ENCODE peak calls at places on chromosomes 5 and 9, in nine cellular contexts. U, H, R, I, E, L, P, T and J are unnamed samples.

GRCh38 chr5:93193756-93194155 is 387.3 kb downstream of the NR2F1-AS1 start:
- DNase-seq in I (no peak), R (peak), U (no peak), H (no peak), L (no peak), E (peak), T (no peak), P (no peak), J (no peak)

GRCh38 chr5:111930905-111931461 is 174.0 kb upstream of the NREP start:
- DNase-seq in E (peak), P (no peak), H (no peak), U (no peak), R (peak), I (no peak), L (no peak), T (no peak), J (no peak)

GRCh38 chr9:91186311-91187101 is 175.2 kb downstream of the AUH start:
- DNase-seq in P (no peak), U (no peak), R (peak), I (no peak), L (no peak), T (no peak), E (peak), H (no peak), J (no peak)

GRCh38 chr5:155408465-155408864 is 394.9 kb downstream of the KIF4B start:
- DNase-seq in I (no peak), R (no peak), P (no peak), T (no peak), E (no peak), L (no peak), H (no peak), U (no peak), J (no peak)

GRCh38 chr9:20022410-20022809 is 233.6 kb upstream of the SLC24A2 start:
- DNase-seq in E (no peak), L (no peak), P (no peak), I (no peak), U (no peak), H (no peak), T (no peak), R (peak), J (no peak)

GRCh38 chr9:20873240-20873860 is 158.1 kb downstream of the HACD4 start:
- DNase-seq in L (no peak), P (no peak), I (no peak), H (no peak), T (no peak), E (no peak), U (no peak), R (peak), J (no peak)

GRCh38 chr5:115961413-115962238 is 649 bp upstream of the LVRN start:
- DNase-seq in I (no peak), R (no peak), P (no peak), T (no peak), H (no peak), L (no peak), E (no peak), U (no peak), J (no peak)

GRCh38 chr9:93304574-93305496 is 120.9 kb downstream of the WNK2 start:
- DNase-seq in I (peak), L (peak), U (peak), H (no peak), R (peak), E (peak), T (no peak), P (no peak), J (peak)

GRCh38 chr9:136626740-136627642 is 35.7 kb upstream of the EGFL7 start:
- DNase-seq in I (peak), R (no peak), P (no peak), U (no peak), L (no peak), E (peak), T (no peak), H (no peak), J (no peak)

GRCh38 chr9:108703414-108703813 is 152.4 kb downstream of the ACTL7B start:
- DNase-seq in R (no peak), P (no peak), U (no peak), T (no peak), E (no peak), H (no peak), L (no peak), I (no peak), J (no peak)

GRCh38 chr5:1125030-1125357 is 13.1 kb upstream of the SLC12A7 start:
- DNase-seq in E (no peak), U (no peak), L (no peak), R (no peak), H (no peak), P (no peak), I (no peak), T (no peak), J (no peak)

GRCh38 chr5:133242221-133242835 is 190.5 kb downstream of the HSPA4 start:
- DNase-seq in L (peak), P (no peak), U (no peak), I (no peak), R (no peak), H (no peak), E (no peak), T (no peak), J (no peak)

GRCh38 chr5:151595411-151595826 is 4.3 kb upstream of the FAT2 start:
- DNase-seq in P (no peak), T (no peak), L (no peak), I (no peak), U (peak), E (no peak), R (no peak), H (no peak), J (no peak)

GRCh38 chr5:10352404-10353240 is 873 bp upstream of the MARCHF6 start:
- DNase-seq in T (no peak), U (no peak), E (no peak), P (no peak), L (no peak), R (peak), H (no peak), I (no peak), J (no peak)

GRCh38 chr9:18910435-18910834 is 122.6 kb downstream of the SAXO1 start:
- DNase-seq in L (no peak), R (peak), P (no peak), E (no peak), U (no peak), T (no peak), H (no peak), I (no peak), J (no peak)

GRCh38 chr5:116273458-116274242 is 188.8 kb downstream of the COMMD10 start:
- DNase-seq in R (peak), H (no peak), I (no peak), T (no peak), E (no peak), P (no peak), U (no peak), L (no peak), J (no peak)

DNA sequence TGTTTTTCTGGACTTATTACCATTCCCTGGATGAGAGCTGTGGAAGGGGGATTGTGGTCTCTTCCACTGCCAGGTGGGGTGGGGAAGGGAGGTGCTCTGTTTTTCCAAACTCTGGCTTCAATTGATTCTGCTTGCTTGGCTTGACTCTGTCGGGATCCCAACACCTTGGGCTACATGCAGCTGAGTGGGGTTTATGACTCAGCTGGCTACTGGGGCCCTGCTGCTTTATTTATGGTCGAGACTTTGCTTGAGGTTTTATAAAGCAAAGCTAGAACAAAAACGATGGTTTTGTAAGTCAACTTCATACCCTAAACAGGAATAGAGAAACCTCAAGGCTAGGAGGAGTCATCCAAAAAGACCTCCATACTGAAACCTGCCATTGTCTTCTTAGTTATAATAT is 76.3 kb downstream of the AOPEP start:
- DNase-seq in P (no peak), E (peak), H (no peak), R (peak), I (no peak), T (no peak), L (no peak), U (no peak), J (no peak)
- H3K27ac ChIP-seq in P (no peak), E (peak), H (no peak), R (peak), I (no peak), T (peak), L (peak), U (no peak), J (peak)

GRCh38 chr5:14144586-14145355 is 1.6 kb downstream of the TRIO start:
- DNase-seq in H (peak), P (no peak), U (peak), R (no peak), I (peak), T (peak), E (peak), L (peak), J (peak)

GRCh38 chr5:14147210-14147609 is 4.1 kb downstream of the TRIO start:
- DNase-seq in U (no peak), I (no peak), L (no peak), P (no peak), R (no peak), E (no peak), H (no peak), T (no peak), J (no peak)

GRCh38 chr5:14145356-14146334 is 2.5 kb downstream of the TRIO start:
- DNase-seq in L (no peak), H (no peak), T (no peak), U (peak), E (peak), R (peak), I (no peak), P (peak), J (no peak)

GRCh38 chr5:14148483-14148882 is 5.3 kb downstream of the TRIO start:
- DNase-seq in H (no peak), L (no peak), I (no peak), T (no peak), P (no peak), E (no peak), U (no peak), R (no peak), J (no peak)

DNA sequence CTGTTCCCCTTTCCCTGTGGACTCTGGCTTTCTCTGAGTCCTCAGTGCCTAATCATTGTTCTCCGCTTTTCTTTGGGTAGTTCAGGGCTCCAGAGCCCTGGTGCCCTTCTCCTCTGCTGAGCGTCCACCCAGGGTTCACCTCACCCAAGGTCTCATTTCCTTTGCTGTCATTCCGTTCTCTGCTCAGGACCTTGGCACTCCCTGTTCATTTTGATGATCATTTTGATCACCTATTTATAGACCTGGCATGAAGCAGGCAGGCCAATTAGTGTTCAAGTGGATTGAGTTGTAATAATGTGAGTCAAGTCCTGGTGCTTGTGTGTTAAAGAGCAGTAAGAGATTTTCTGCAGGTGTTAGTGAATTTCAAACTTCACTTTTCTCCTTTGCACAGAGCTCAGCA is 3.6 kb downstream of the TRIO start:
- DNase-seq in R (no peak), L (no peak), U (no peak), P (no peak), I (no peak), H (no peak), E (no peak), T (no peak), J (no peak)
- H3K27ac ChIP-seq in R (peak), L (no peak), U (no peak), P (peak), I (no peak), H (no peak), E (no peak), T (no peak), J (no peak)

DNA sequence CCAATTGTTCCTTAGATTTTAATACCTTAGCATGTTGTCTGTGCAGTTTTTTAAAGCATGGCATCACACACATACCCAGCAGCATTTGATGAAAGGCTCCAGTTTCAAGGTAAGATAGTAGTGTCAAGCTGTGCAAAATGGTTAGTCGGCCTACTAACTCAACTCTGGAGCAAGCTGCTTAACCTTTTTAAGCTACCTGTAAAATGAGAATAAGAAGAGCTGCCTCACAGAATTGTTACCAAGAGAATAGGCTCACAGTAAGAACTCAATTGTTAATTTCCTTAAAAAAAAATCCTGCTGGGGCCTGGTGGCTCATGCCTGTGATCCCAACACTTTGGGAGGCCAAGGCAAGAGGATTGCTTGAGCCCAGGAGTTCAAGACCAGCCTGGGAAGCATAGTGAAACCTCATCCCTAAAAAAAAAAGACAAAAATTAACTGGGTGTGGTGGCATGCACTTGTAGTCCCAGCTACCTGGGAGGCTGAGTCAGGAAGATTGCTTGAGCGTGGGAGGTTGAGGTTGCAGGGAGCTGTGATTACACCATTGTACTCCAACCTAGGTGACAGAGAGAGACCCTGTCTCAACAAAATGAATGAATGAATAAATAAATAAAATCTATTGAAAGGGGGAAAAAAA is 96.6 kb downstream of the IQGAP2 start:
- DNase-seq in R (no peak), L (no peak), U (no peak), P (no peak), H (no peak), E (no peak), T (no peak), I (no peak), J (no peak)
- H3K27ac ChIP-seq in R (no peak), L (no peak), U (no peak), P (no peak), H (no peak), E (no peak), T (no peak), I (no peak), J (no peak)

DNA sequence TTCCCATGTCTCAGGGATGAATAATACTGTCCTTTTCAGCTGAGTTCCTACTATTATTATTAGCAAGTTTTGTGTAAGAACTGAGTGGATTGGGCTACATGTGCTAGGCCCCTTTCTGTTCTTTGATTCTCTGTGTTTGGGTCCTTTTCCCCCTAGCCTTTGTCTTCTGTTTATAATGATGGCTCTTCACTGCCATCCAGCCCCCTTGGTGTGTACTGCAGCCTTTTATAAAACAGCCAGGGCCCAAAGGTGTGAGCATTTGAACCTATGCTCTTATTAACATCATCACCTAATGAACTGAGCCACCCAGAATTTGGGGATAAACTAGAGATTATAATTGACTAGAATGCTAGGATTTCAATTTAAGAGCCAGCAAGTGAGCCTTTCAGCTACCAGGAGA is 52.6 kb downstream of the PLAC8L1 start:
- DNase-seq in P (no peak), R (no peak), U (no peak), L (no peak), T (no peak), H (no peak), I (no peak), E (peak), J (no peak)
- H3K27ac ChIP-seq in P (no peak), R (no peak), U (no peak), L (no peak), T (no peak), H (no peak), I (no peak), E (no peak), J (no peak)

GRCh38 chr9:130839237-130840111 is 4.4 kb downstream of the ABL1 start:
- DNase-seq in L (no peak), E (no peak), P (no peak), I (no peak), T (no peak), U (no peak), H (no peak), R (no peak), J (peak)
- H3K27ac ChIP-seq in L (no peak), E (no peak), P (no peak), I (no peak), T (no peak), U (peak), H (no peak), R (peak), J (peak)

GRCh38 chr9:128392302-128393152 is 21.4 kb downstream of the URM1 start:
- DNase-seq in T (no peak), U (no peak), P (no peak), R (no peak), I (no peak), H (no peak), E (no peak), L (no peak), J (no peak)

GRCh38 chr9:128393171-128393761 is 22.1 kb downstream of the URM1 start:
- DNase-seq in I (no peak), U (peak), T (no peak), L (no peak), R (no peak), P (no peak), H (no peak), E (no peak), J (peak)

GRCh38 chr9:128391956-128392301 is 20.8 kb downstream of the URM1 start:
- DNase-seq in I (no peak), H (no peak), R (no peak), U (no peak), L (no peak), E (no peak), P (no peak), T (no peak), J (no peak)

GRCh38 chr9:128394404-128395168 is 23.4 kb downstream of the URM1 start:
- DNase-seq in L (no peak), U (peak), E (no peak), T (no peak), I (no peak), H (no peak), P (no peak), R (no peak), J (peak)

DNA sequence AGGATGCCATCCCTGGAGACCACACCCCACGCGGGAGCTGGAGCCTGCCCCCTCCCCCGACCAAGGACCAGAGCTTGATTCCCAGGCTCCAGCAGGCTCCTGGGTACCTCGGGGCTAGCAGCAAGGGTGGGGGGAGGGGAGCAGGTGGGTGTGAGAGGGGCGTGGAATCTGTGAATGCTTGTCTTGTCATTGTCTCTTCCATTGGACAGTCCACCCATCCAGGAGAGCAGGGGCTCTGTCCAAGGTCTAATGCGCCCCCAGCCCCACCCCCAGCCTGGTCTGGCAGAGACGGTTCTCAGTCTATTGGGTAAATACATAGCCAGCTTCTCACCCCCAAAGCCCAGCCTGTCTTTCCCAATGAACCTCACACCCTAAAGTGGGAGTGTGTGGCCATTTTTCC is 22.8 kb downstream of the URM1 start:
- DNase-seq in U (no peak), R (no peak), L (no peak), T (no peak), E (no peak), P (no peak), I (no peak), H (no peak), J (no peak)
- H3K27ac ChIP-seq in U (peak), R (no peak), L (no peak), T (no peak), E (no peak), P (no peak), I (no peak), H (no peak), J (peak)